ENCODE peak calls at places on chromosomes 4 and X, in nine cellular contexts. Q is colonic mucosa, Z is upper lobe of right lung, Y is mesendoderm, R is endodermal cell, F is cardiac muscle cell, X is tibial nerve, U is spleen, G is mammary epithelial cell. B is an unnamed sample.
A peak's percentile ranks its signal among the peaks of the same experiment; 100 is the strongest.

GRCh38 chrX:10486373-10486772 is 134.0 kb downstream of the MID1 start:
- DNase-seq in U (no peak), Y (no peak), X (peak; percentile 9), G (peak; percentile 85), R (no peak), Q (no peak), F (peak; percentile 75), Z (no peak), B (no peak)

GRCh38 chrX:109629310-109629709 is 4.3 kb upstream of the KCNE5 start:
- DNase-seq in R (no peak), U (no peak), F (peak; percentile 44), Q (no peak), G (no peak), Z (no peak), Y (no peak), X (no peak), B (no peak)

GRCh38 chrX:13520931-13521330 is 48.5 kb upstream of the EGFL6 start:
- DNase-seq in Q (no peak), F (no peak), X (no peak), U (no peak), Y (no peak), R (no peak), Z (no peak), G (no peak), B (no peak)

GRCh38 chr4:1160351-1160750 is 12.0 kb downstream of the SPON2 start:
- DNase-seq in Q (no peak), Z (no peak), G (no peak), R (no peak), U (no peak), F (no peak), X (no peak), Y (no peak), B (no peak)

GRCh38 chrX:130094712-130095111 is 15.6 kb downstream of the ELF4 start:
- DNase-seq in Y (no peak), Z (no peak), Q (no peak), U (no peak), F (no peak), R (no peak), G (no peak), X (no peak), B (no peak)

GRCh38 chr4:126794363-126794762 is 838.4 kb upstream of the INTU start:
- DNase-seq in Q (no peak), U (no peak), F (peak; percentile 51), Z (no peak), Y (no peak), G (peak; percentile 64), R (no peak), X (no peak), B (no peak)

GRCh38 chr4:185421366-185422124 is 4.2 kb downstream of the UFSP2 start:
- DNase-seq in G (no peak), F (peak; percentile 75), R (no peak), Q (no peak), Y (no peak), U (no peak), Z (no peak), X (no peak), B (no peak)

GRCh38 chrX:9466711-9467110 is 1.9 kb downstream of the TBL1X start:
- DNase-seq in R (no peak), X (no peak), Z (no peak), Q (no peak), U (no peak), Y (no peak), F (no peak), G (no peak), B (no peak)

GRCh38 chrX:135973025-135973547 is 702 bp downstream of the MMGT1 start:
- DNase-seq in G (peak; percentile 9), X (peak; percentile 5), Y (no peak), R (no peak), Z (no peak), F (peak; percentile 19), Q (peak; percentile 38), U (no peak), B (peak; percentile 43)

GRCh38 chr4:80265571-80266266 is 745 bp upstream of the FGF5 start:
- DNase-seq in Q (no peak), Y (peak; percentile 30), U (no peak), G (peak; percentile 80), X (no peak), F (peak; percentile 54), R (peak; percentile 63), Z (no peak), B (no peak)

GRCh38 chr4:76689079-76689817 is 208.7 kb downstream of the SOWAHB start:
- DNase-seq in U (peak; percentile 78), Z (peak; percentile 75), Q (peak; percentile 58), F (peak; percentile 48), Y (peak; percentile 84), R (peak; percentile 92), G (peak; percentile 68), X (peak; percentile 9), B (peak; percentile 59)

GRCh38 chrX:114976321-114976720 is 41.1 kb downstream of the IL13RA2 start:
- DNase-seq in R (no peak), F (peak; percentile 43), G (peak; percentile 88), X (no peak), Q (no peak), Y (no peak), U (no peak), Z (no peak), B (no peak)

GRCh38 chr4:132557660-132558059 is 591.4 kb upstream of the PCDH10 start:
- DNase-seq in Z (no peak), G (no peak), R (no peak), F (no peak), Y (peak; percentile 66), U (no peak), Q (no peak), X (no peak), B (no peak)

GRCh38 chr4:76447326-76447954 is 12.4 kb downstream of the SHROOM3 start:
- DNase-seq in Z (no peak), G (peak; percentile 30), X (no peak), R (no peak), U (no peak), F (peak; percentile 83), Y (peak; percentile 37), Q (no peak), B (peak; percentile 20)

GRCh38 chr4:36024901-36025610 is 219.3 kb downstream of the ARAP2 start:
- DNase-seq in F (no peak), Z (no peak), R (no peak), X (no peak), U (no peak), Q (no peak), Y (peak; percentile 27), G (peak; percentile 46), B (no peak)

GRCh38 chr4:176044589-176044951 is 21.1 kb upstream of the WDR17 start:
- DNase-seq in Z (no peak), F (peak; percentile 10), R (no peak), X (no peak), U (no peak), Q (no peak), Y (no peak), G (no peak), B (no peak)

GRCh38 chr4:101670370-101670769 is 120.2 kb upstream of the BANK1 start:
- DNase-seq in X (peak; percentile 27), U (no peak), Q (no peak), G (no peak), R (no peak), Z (no peak), Y (no peak), F (no peak), B (no peak)

GRCh38 chr4:101670897-101671296 is 119.6 kb upstream of the BANK1 start:
- DNase-seq in Q (no peak), Z (no peak), F (no peak), Y (no peak), G (no peak), R (no peak), U (no peak), X (no peak), B (no peak)

GRCh38 chr4:101669138-101669831 is 121.2 kb upstream of the BANK1 start:
- DNase-seq in F (no peak), R (no peak), G (no peak), X (no peak), U (no peak), Y (no peak), Z (no peak), Q (no peak), B (no peak)

GRCh38 chr4:101667348-101667747 is 123.2 kb upstream of the BANK1 start:
- DNase-seq in R (no peak), G (no peak), X (no peak), U (no peak), Q (no peak), Z (no peak), F (no peak), Y (no peak), B (no peak)

DNA sequence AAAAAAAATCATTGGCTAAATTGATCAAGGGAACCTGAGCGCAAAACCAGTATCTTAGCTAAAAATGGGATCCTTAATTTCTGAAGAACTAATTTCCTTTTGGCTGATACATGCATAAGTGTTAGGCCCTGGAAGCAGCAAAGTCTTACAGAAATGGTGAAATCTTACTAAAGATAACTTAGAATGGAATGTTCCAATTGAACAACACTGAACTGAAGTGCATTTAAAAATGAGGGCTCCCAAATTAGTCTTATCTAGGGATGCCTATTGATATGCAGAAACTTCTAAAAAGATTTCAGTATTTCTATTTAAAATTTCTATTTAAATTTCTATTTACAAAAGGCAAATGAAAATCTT is 120.7 kb upstream of the BANK1 start:
- DNase-seq in U (no peak), X (no peak), Q (no peak), G (no peak), F (no peak), R (no peak), Z (no peak), Y (no peak), B (no peak)
- H3K36me3 ChIP-seq in U (no peaks in the 10 kb centered on the region), X (no peaks in the 10 kb centered on the region), Q (no peaks in the 10 kb centered on the region), G (no peaks in the 10 kb centered on the region), F (no peaks in the 10 kb centered on the region), R (no peaks in the 10 kb centered on the region), Z (no peaks in the 10 kb centered on the region), Y (no peaks in the 10 kb centered on the region), B (no peaks in the 10 kb centered on the region)

GRCh38 chr4:39030726-39031125 is 1.5 kb downstream of the TMEM156 start:
- DNase-seq in X (no peak), R (no peak), Z (no peak), U (no peak), Q (no peak), F (peak; percentile 39), G (no peak), Y (no peak), B (no peak)
- H3K4me3 ChIP-seq in X (no peak overlapping the region), R (no peak overlapping the region), Z (no peak overlapping the region), U (peak overlapping the region; percentile 68), Q (no peak overlapping the region), F (no peak overlapping the region), G (no peak overlapping the region), Y (no peak overlapping the region), B (no peak overlapping the region)

DNA sequence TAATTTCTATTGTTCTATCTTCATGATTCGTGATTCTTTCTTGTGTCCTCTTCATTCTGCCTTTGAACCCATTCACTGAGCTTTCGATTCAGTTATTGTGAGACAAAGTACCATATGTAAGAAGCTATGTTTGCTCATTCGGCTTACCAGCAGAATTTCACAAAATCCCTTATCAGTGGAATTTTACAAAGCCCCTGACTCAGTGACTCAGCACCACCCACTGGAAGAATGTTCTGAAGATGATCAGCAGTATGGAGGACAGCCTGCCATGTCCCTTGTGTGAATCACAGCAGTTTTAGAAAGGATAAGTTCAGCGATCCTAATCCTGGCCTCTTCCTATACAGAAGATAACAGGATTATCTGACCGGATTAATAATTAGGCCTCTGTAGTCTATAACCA is 5.8 kb upstream of the UXT start:
- DNase-seq in U (no peak), Z (no peak), G (no peak), X (no peak), R (no peak), Y (no peak), Q (no peak), F (peak; percentile 55), B (no peak)
- H3K27ac ChIP-seq in U (no peak overlapping the region), Z (no peak overlapping the region), G (no peak overlapping the region), X (no peak overlapping the region), R (no peak overlapping the region), Y (no peak overlapping the region), Q (no peak overlapping the region), F (no peak overlapping the region), B (no peak overlapping the region)

GRCh38 chr4:149056615-149057014 is 614.4 kb upstream of the NR3C2 start:
- DNase-seq in G (no peak), F (no peak), Y (no peak), X (no peak), Q (no peak), Z (no peak), U (no peak), R (no peak), B (no peak)
- H3K36me3 ChIP-seq in G (no peaks in the 10 kb centered on the region), F (no peaks in the 10 kb centered on the region), Y (no peaks in the 10 kb centered on the region), X (no peaks in the 10 kb centered on the region), Q (no peaks in the 10 kb centered on the region), Z (no peaks in the 10 kb centered on the region), U (no peaks in the 10 kb centered on the region), R (no peaks in the 10 kb centered on the region), B (no peaks in the 10 kb centered on the region)